ENCODE peak calls at places on chromosome 16, in four cellular contexts. One of them, this sample, is unnamed.

GRCh38 chr16:287298-287811 is 4.4 kb downstream of the PDIA2 start:
- DNase-seq in GF-D8: no peak
- DNase-seq in HTR-8/SVneo: no peak
- DNase-seq in GM12891: no peak
- DNase-seq in this sample: no peak

GRCh38 chr16:84459941-84460405 is 44.5 kb downstream of the MEAK7 start:
- DNase-seq in GF-D8: no peak
- DNase-seq in HTR-8/SVneo: no peak
- DNase-seq in GM12891: no peak
- DNase-seq in this sample: no peak

GRCh38 chr16:19382084-19382801 is 35.4 kb upstream of the TMC5 start:
- DNase-seq in GF-D8: no peak
- DNase-seq in HTR-8/SVneo: no peak
- DNase-seq in GM12891: no peak
- DNase-seq in this sample: peak

GRCh38 chr16:89581861-89582563 is 6.5 kb downstream of the CPNE7 start:
- DNase-seq in GF-D8: no peak
- DNase-seq in HTR-8/SVneo: no peak
- DNase-seq in GM12891: no peak
- DNase-seq in this sample: peak

GRCh38 chr16:58501242-58502131 is 1.5 kb downstream of the NDRG4 start:
- DNase-seq in GF-D8: no peak
- DNase-seq in HTR-8/SVneo: no peak
- DNase-seq in GM12891: no peak
- DNase-seq in this sample: no peak

GRCh38 chr16:23952128-23953041 is 116.6 kb downstream of the PRKCB start:
- DNase-seq in GF-D8: peak
- DNase-seq in HTR-8/SVneo: no peak
- DNase-seq in GM12891: no peak
- DNase-seq in this sample: peak

GRCh38 chr16:67910162-67910561 is 17.1 kb downstream of the PSKH1 start:
- DNase-seq in GF-D8: no peak
- DNase-seq in HTR-8/SVneo: peak
- DNase-seq in GM12891: no peak
- DNase-seq in this sample: no peak

GRCh38 chr16:17084134-17084533 is 386.6 kb downstream of the XYLT1 start:
- DNase-seq in GF-D8: no peak
- DNase-seq in HTR-8/SVneo: no peak
- DNase-seq in GM12891: no peak
- DNase-seq in this sample: no peak

GRCh38 chr16:56355221-56355620 is 70.1 kb downstream of the AMFR start:
- DNase-seq in GF-D8: no peak
- DNase-seq in HTR-8/SVneo: no peak
- DNase-seq in GM12891: no peak
- DNase-seq in this sample: no peak

GRCh38 chr16:64440005-64440404 is 681.9 kb downstream of the CDH11 start:
- DNase-seq in GF-D8: no peak
- DNase-seq in HTR-8/SVneo: no peak
- DNase-seq in GM12891: no peak
- DNase-seq in this sample: no peak

GRCh38 chr16:586645-587590 is 2.9 kb upstream of the RAB40C start:
- DNase-seq in GF-D8: no peak
- DNase-seq in HTR-8/SVneo: no peak
- DNase-seq in GM12891: no peak
- DNase-seq in this sample: no peak

GRCh38 chr16:11896776-11897175 is 19.0 kb downstream of the GSPT1 start:
- DNase-seq in GF-D8: no peak
- DNase-seq in HTR-8/SVneo: no peak
- DNase-seq in GM12891: no peak
- DNase-seq in this sample: no peak

GRCh38 chr16:84131118-84131517 is 13.9 kb downstream of the HSDL1 start:
- DNase-seq in GF-D8: no peak
- DNase-seq in HTR-8/SVneo: no peak
- DNase-seq in GM12891: no peak
- DNase-seq in this sample: no peak

GRCh38 chr16:68300736-68301459 is 9.8 kb downstream of the SLC7A6OS start:
- DNase-seq in GF-D8: peak
- DNase-seq in HTR-8/SVneo: no peak
- DNase-seq in GM12891: no peak
- DNase-seq in this sample: no peak

GRCh38 chr16:67987460-67988160 is 7.3 kb upstream of the DPEP3 start:
- DNase-seq in GF-D8: no peak
- DNase-seq in HTR-8/SVneo: no peak
- DNase-seq in GM12891: no peak
- DNase-seq in this sample: no peak

This sample was measured in MV-4-11.